ENCODE peak calls at places on chromosomes 5 and 9, in nine cellular contexts. W is left lung, A is uterus, N is tibial artery, K is brain microvascular endothelial cell, V is IMR-90, T is dorsolateral prefrontal cortex, H is K562, C is sigmoid colon. J is an unnamed sample.

GRCh38 chr9:114507726-114508125 is 2.5 kb upstream of the WHRN start:
- DNase-seq in W (no peak), A (no peak), N (no peak), K (no peak), V (peak; percentile 16), T (no peak), H (peak; percentile 52), C (no peak), J (no peak)

GRCh38 chr9:77224750-77225312 is 47.5 kb downstream of the VPS13A start:
- DNase-seq in W (no peak), A (no peak), N (no peak), K (peak; percentile 31), V (peak; percentile 72), T (no peak), H (peak; percentile 15), C (no peak), J (no peak)

GRCh38 chr5:37492778-37493555 is 113.8 kb downstream of the WDR70 start:
- DNase-seq in W (no peak), A (no peak), N (no peak), K (no peak), V (no peak), T (no peak), H (no peak), C (no peak), J (no peak)

GRCh38 chr5:132227485-132228240 is at the start of gene P4HA2:
- DNase-seq in W (peak; percentile 96), A (peak; percentile 78), N (peak; percentile 92), K (peak; percentile 52), V (peak; percentile 65), T (peak; percentile 59), H (peak; percentile 91), C (peak; percentile 93), J (peak; percentile 85)

GRCh38 chr9:133803028-133803585 is 65.0 kb upstream of the SARDH start:
- DNase-seq in W (no peak), A (no peak), N (no peak), K (no peak), V (peak; percentile 33), T (no peak), H (no peak), C (no peak), J (no peak)

GRCh38 chr5:154523704-154524103 is 45.7 kb upstream of the HAND1 start:
- DNase-seq in W (no peak), A (no peak), N (no peak), K (peak; percentile 9), V (no peak), T (no peak), H (peak; percentile 40), C (no peak), J (no peak)

GRCh38 chr5:55991768-55992486 is 2.8 kb downstream of the IL6ST start:
- DNase-seq in W (no peak), A (no peak), N (no peak), K (no peak), V (no peak), T (no peak), H (no peak), C (no peak), J (no peak)

GRCh38 chr9:127154390-127155191 is 32.2 kb upstream of the ANGPTL2 start:
- DNase-seq in W (no peak), A (peak; percentile 47), N (peak; percentile 88), K (peak; percentile 68), V (peak; percentile 35), T (peak; percentile 57), H (no peak), C (peak; percentile 88), J (peak; percentile 89)

GRCh38 chr5:113034182-113034773 is 57.7 kb downstream of the DCP2 start:
- DNase-seq in W (no peak), A (no peak), N (no peak), K (peak; percentile 85), V (peak; percentile 95), T (no peak), H (no peak), C (no peak), J (no peak)

GRCh38 chr9:31824860-31825259 is 559.6 kb upstream of the ACO1 start:
- DNase-seq in W (no peak), A (no peak), N (no peak), K (no peak), V (no peak), T (no peak), H (no peak), C (no peak), J (no peak)

GRCh38 chr5:81755320-81755719 is 4.4 kb upstream of the SSBP2 start:
- DNase-seq in W (no peak), A (peak; percentile 73), N (peak; percentile 84), K (peak; percentile 86), V (peak; percentile 89), T (no peak), H (peak; percentile 47), C (peak; percentile 81), J (peak; percentile 80)

GRCh38 chr9:22739712-22740111 is 293.1 kb downstream of the DMRTA1 start:
- DNase-seq in W (no peak), A (no peak), N (no peak), K (no peak), V (no peak), T (no peak), H (no peak), C (no peak), J (no peak)

GRCh38 chr5:168467755-168468280 is 18.5 kb upstream of the RARS1 start:
- DNase-seq in W (no peak), A (no peak), N (no peak), K (no peak), V (no peak), T (no peak), H (no peak), C (no peak), J (no peak)

GRCh38 chr5:168477060-168477459 is 9.2 kb upstream of the RARS1 start:
- DNase-seq in W (no peak), A (no peak), N (no peak), K (peak; percentile 57), V (peak; percentile 78), T (no peak), H (peak; percentile 66), C (no peak), J (no peak)

GRCh38 chr5:168471785-168472184 is 14.5 kb upstream of the RARS1 start:
- DNase-seq in W (no peak), A (no peak), N (no peak), K (peak; percentile 27), V (peak; percentile 59), T (no peak), H (no peak), C (no peak), J (no peak)

GRCh38 chr5:168468836-168469235 is 17.4 kb upstream of the RARS1 start:
- DNase-seq in W (no peak), A (no peak), N (no peak), K (peak; percentile 81), V (peak; percentile 93), T (no peak), H (no peak), C (no peak), J (no peak)

DNA sequence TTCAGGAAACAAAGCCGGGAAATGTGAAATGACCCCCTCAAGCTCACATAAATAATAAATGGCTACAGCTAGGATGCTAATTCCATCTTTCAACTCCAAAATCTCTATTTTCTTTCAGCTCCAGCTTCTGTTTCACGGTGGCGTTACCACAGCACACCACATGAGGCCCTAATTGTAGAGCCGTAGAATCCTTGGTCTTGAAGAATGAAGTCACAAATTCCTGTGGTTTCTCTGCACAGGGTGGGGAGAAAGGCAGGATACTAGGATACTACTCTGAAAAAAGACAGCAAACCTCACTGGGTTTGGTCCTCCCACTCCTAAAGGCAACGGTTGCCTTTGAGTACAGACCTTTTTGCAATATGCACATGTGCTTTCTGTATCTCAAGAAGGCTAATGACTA is 13.9 kb upstream of the RARS1 start:
- DNase-seq in W (no peak), A (no peak), N (no peak), K (peak; percentile 94), V (peak; percentile 96), T (no peak), H (peak; percentile 23), C (no peak), J (no peak)
- TF ChIP-seq CTCF in W (no peak), A (no peak), N (no peak), K (peak; percentile 68), V (peak; percentile 53), T (no peak), H (peak; percentile 16), C (no peak), J (no peak)

GRCh38 chr5:151095341-151096000 is 14.6 kb upstream of the TNIP1 start:
- DNase-seq in W (no peak), A (peak; percentile 53), N (no peak), K (no peak), V (no peak), T (no peak), H (peak; percentile 19), C (no peak), J (no peak)

GRCh38 chr5:151092750-151093149 is 11.9 kb upstream of the TNIP1 start:
- DNase-seq in W (peak; percentile 39), A (no peak), N (no peak), K (peak; percentile 66), V (peak; percentile 86), T (no peak), H (no peak), C (peak; percentile 74), J (no peak)

GRCh38 chr5:151094861-151095260 is 14.0 kb upstream of the TNIP1 start:
- DNase-seq in W (no peak), A (no peak), N (no peak), K (no peak), V (no peak), T (no peak), H (no peak), C (peak; percentile 78), J (no peak)

GRCh38 chr5:151094054-151094858 is 13.4 kb upstream of the TNIP1 start:
- DNase-seq in W (peak; percentile 83), A (no peak), N (no peak), K (peak; percentile 55), V (peak; percentile 34), T (no peak), H (no peak), C (no peak), J (no peak)

GRCh38 chr5:151093476-151093889 is 12.6 kb upstream of the TNIP1 start:
- DNase-seq in W (no peak), A (peak; percentile 60), N (no peak), K (peak; percentile 90), V (peak; percentile 94), T (no peak), H (no peak), C (peak; percentile 81), J (peak; percentile 79)
- H3K27ac ChIP-seq in W (peak overlapping the region; percentile 95), A (peak overlapping the region; percentile 39), N (peak overlapping the region; percentile 42), K (peak overlapping the region; percentile 89), V (peak overlapping the region; percentile 94), T (no peak overlapping the region), H (no peak overlapping the region), C (peak overlapping the region; percentile 50), J (peak overlapping the region; percentile 53)

DNA sequence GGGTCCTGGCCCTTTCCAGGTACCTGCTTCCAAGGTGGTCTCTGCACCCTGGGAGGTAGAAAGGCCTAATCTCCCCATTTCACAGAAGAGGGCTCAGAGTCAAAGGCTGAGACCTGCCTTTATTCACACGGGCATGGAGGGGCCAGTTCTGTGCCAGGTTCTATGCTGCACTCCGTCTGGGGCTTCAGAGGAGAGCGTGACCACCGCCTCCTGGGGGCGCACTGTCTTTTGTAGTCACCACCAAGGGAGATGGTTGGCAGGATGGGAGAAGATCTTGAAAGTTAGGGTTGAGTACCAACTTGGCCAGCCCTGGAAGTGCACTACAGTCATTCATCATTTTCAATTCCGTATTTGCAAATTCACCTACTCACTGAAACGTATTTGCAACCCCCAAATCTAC is 23.7 kb upstream of the PRDM12 start:
- DNase-seq in W (peak; percentile 31), A (no peak), N (no peak), K (no peak), V (no peak), T (no peak), H (peak; percentile 28), C (no peak), J (no peak)
- TF ChIP-seq CTCF in W (no peak), A (no peak), N (no peak), K (no peak), V (no peak), T (no peak), H (peak; percentile 57), C (no peak), J (no peak)

GRCh38 chr9:137607141-137607857 is 1.8 kb downstream of the ARRDC1 start:
- DNase-seq in W (peak; percentile 84), A (no peak), N (no peak), K (no peak), V (peak; percentile 33), T (no peak), H (no peak), C (no peak), J (no peak)
- H3K27ac ChIP-seq in W (peak overlapping the region; percentile 90), A (no peak overlapping the region), N (no peak overlapping the region), K (no peak overlapping the region), V (no peak overlapping the region), T (no peak overlapping the region), H (no peak overlapping the region), C (no peak overlapping the region), J (peak overlapping the region; percentile 81)